ENCODE peak calls at places on chromosomes 16 and 17, in five cellular contexts. One of them, this sample, is unnamed.

GRCh38 chr16:3662601-3663000 is 8.1 kb downstream of the DNASE1 start:
- DNase-seq in stomach: no peak
- DNase-seq in cardiac muscle cell: no peak
- DNase-seq in CD8-positive, alpha-beta memory T cell: no peak
- DNase-seq in A673: no peak
- DNase-seq in this sample: no peak

GRCh38 chr16:12321363-12321762 is 344.8 kb downstream of the SNX29 start:
- DNase-seq in stomach: no peak
- DNase-seq in cardiac muscle cell: no peak
- DNase-seq in CD8-positive, alpha-beta memory T cell: no peak
- DNase-seq in A673: no peak
- DNase-seq in this sample: no peak

GRCh38 chr17:46003907-46004748 is 5.1 kb downstream of the STH start:
- DNase-seq in stomach: peak; percentile 84
- DNase-seq in cardiac muscle cell: peak; percentile 38
- DNase-seq in CD8-positive, alpha-beta memory T cell: no peak
- DNase-seq in A673: no peak
- DNase-seq in this sample: no peak

GRCh38 chr16:12120331-12120981 is 143.9 kb downstream of the SNX29 start:
- DNase-seq in stomach: no peak
- DNase-seq in cardiac muscle cell: peak; percentile 71
- DNase-seq in CD8-positive, alpha-beta memory T cell: no peak
- DNase-seq in A673: peak; percentile 30
- DNase-seq in this sample: peak; percentile 33

GRCh38 chr16:46836521-46837292 is 5.7 kb upstream of the C16orf87 start:
- DNase-seq in stomach: no peak
- DNase-seq in cardiac muscle cell: no peak
- DNase-seq in CD8-positive, alpha-beta memory T cell: no peak
- DNase-seq in A673: no peak
- DNase-seq in this sample: no peak

GRCh38 chr16:67302882-67303434 is 23.6 kb downstream of the KCTD19 start:
- DNase-seq in stomach: no peak
- DNase-seq in cardiac muscle cell: no peak
- DNase-seq in CD8-positive, alpha-beta memory T cell: no peak
- DNase-seq in A673: no peak
- DNase-seq in this sample: no peak

GRCh38 chr17:1730345-1731193 is 6.1 kb downstream of the WDR81 start:
- DNase-seq in stomach: peak; percentile 61
- DNase-seq in cardiac muscle cell: peak; percentile 97
- DNase-seq in CD8-positive, alpha-beta memory T cell: no peak
- DNase-seq in A673: no peak
- DNase-seq in this sample: no peak

GRCh38 chr16:50473375-50473945 is 74.7 kb upstream of the NKD1 start:
- DNase-seq in stomach: no peak
- DNase-seq in cardiac muscle cell: peak; percentile 21
- DNase-seq in CD8-positive, alpha-beta memory T cell: no peak
- DNase-seq in A673: no peak
- DNase-seq in this sample: no peak

GRCh38 chr16:26963109-26963508 is 103.6 kb upstream of the C16orf82 start:
- DNase-seq in stomach: no peak
- DNase-seq in cardiac muscle cell: peak; percentile 12
- DNase-seq in CD8-positive, alpha-beta memory T cell: no peak
- DNase-seq in A673: peak; percentile 35
- DNase-seq in this sample: no peak

GRCh38 chr17:47792979-47793378 is 28.6 kb downstream of the OSBPL7 start:
- DNase-seq in stomach: no peak
- DNase-seq in cardiac muscle cell: no peak
- DNase-seq in CD8-positive, alpha-beta memory T cell: no peak
- DNase-seq in A673: no peak
- DNase-seq in this sample: no peak

GRCh38 chr16:50298591-50299507 is 32.5 kb downstream of the ADCY7 start:
- DNase-seq in stomach: no peak
- DNase-seq in cardiac muscle cell: no peak
- DNase-seq in CD8-positive, alpha-beta memory T cell: no peak
- DNase-seq in A673: no peak
- DNase-seq in this sample: no peak

GRCh38 chr16:57383276-57384247 is 11.3 kb downstream of the CX3CL1 start:
- DNase-seq in stomach: no peak
- DNase-seq in cardiac muscle cell: peak; percentile 62
- DNase-seq in CD8-positive, alpha-beta memory T cell: no peak
- DNase-seq in A673: no peak
- DNase-seq in this sample: peak; percentile 77

GRCh38 chr16:89906141-89907025 is 12.3 kb upstream of the MC1R start:
- DNase-seq in stomach: no peak
- DNase-seq in cardiac muscle cell: no peak
- DNase-seq in CD8-positive, alpha-beta memory T cell: no peak
- DNase-seq in A673: no peak
- DNase-seq in this sample: no peak

GRCh38 chr16:48182979-48183537 is 27.3 kb upstream of the ABCC12 start:
- DNase-seq in stomach: no peak
- DNase-seq in cardiac muscle cell: no peak
- DNase-seq in CD8-positive, alpha-beta memory T cell: no peak
- DNase-seq in A673: no peak
- DNase-seq in this sample: no peak

GRCh38 chr17:50042211-50042610 is 13.7 kb upstream of the ITGA3 start:
- DNase-seq in stomach: no peak
- DNase-seq in cardiac muscle cell: no peak
- DNase-seq in CD8-positive, alpha-beta memory T cell: no peak
- DNase-seq in A673: no peak
- DNase-seq in this sample: no peak

GRCh38 chr17:71180801-71181385 is 939.9 kb upstream of the SOX9 start:
- DNase-seq in stomach: no peak
- DNase-seq in cardiac muscle cell: peak; percentile 63
- DNase-seq in CD8-positive, alpha-beta memory T cell: no peak
- DNase-seq in A673: no peak
- DNase-seq in this sample: no peak

GRCh38 chr17:8859029-8859803 is 8.3 kb downstream of the PIK3R6 start:
- DNase-seq in stomach: no peak
- DNase-seq in cardiac muscle cell: peak; percentile 32
- DNase-seq in CD8-positive, alpha-beta memory T cell: no peak
- DNase-seq in A673: no peak
- DNase-seq in this sample: peak; percentile 50

GRCh38 chr17:27544350-27545131 is 86.4 kb upstream of the LGALS9 start:
- DNase-seq in stomach: no peak
- DNase-seq in cardiac muscle cell: peak; percentile 59
- DNase-seq in CD8-positive, alpha-beta memory T cell: no peak
- DNase-seq in A673: no peak
- DNase-seq in this sample: no peak

GRCh38 chr16:66130296-66130910 is 236.1 kb upstream of the CDH5 start:
- DNase-seq in stomach: no peak
- DNase-seq in cardiac muscle cell: peak; percentile 93
- DNase-seq in CD8-positive, alpha-beta memory T cell: no peak
- DNase-seq in A673: no peak
- DNase-seq in this sample: no peak

GRCh38 chr16:14510939-14511797 is 118.9 kb downstream of the PARN start:
- DNase-seq in stomach: no peak
- DNase-seq in cardiac muscle cell: peak; percentile 78
- DNase-seq in CD8-positive, alpha-beta memory T cell: no peak
- DNase-seq in A673: peak; percentile 26
- DNase-seq in this sample: no peak

GRCh38 chr16:6548507-6548906 is 784.1 kb upstream of the RBFOX1 start:
- DNase-seq in stomach: no peak
- DNase-seq in cardiac muscle cell: no peak
- DNase-seq in CD8-positive, alpha-beta memory T cell: no peak
- DNase-seq in A673: no peak
- DNase-seq in this sample: no peak

GRCh38 chr16:52861614-52862022 is 191.1 kb downstream of the CHD9NB start:
- DNase-seq in stomach: no peak
- DNase-seq in cardiac muscle cell: peak; percentile 19
- DNase-seq in CD8-positive, alpha-beta memory T cell: no peak
- DNase-seq in A673: peak; percentile 80
- DNase-seq in this sample: no peak

GRCh38 chr17:51184124-51184523 is 17.9 kb downstream of the NME2 start:
- DNase-seq in stomach: no peak
- DNase-seq in cardiac muscle cell: no peak
- DNase-seq in CD8-positive, alpha-beta memory T cell: no peak
- DNase-seq in A673: no peak
- DNase-seq in this sample: no peak

GRCh38 chr17:43334744-43335400 is 63.9 kb upstream of the ARL4D start:
- DNase-seq in stomach: no peak
- DNase-seq in cardiac muscle cell: no peak
- DNase-seq in CD8-positive, alpha-beta memory T cell: no peak
- DNase-seq in A673: no peak
- DNase-seq in this sample: no peak

GRCh38 chr17:60610481-60610880 is 10.5 kb downstream of the PPM1D start:
- DNase-seq in stomach: no peak
- DNase-seq in cardiac muscle cell: peak; percentile 70
- DNase-seq in CD8-positive, alpha-beta memory T cell: no peak
- DNase-seq in A673: peak; percentile 20
- DNase-seq in this sample: no peak

GRCh38 chr17:75273968-75274708 is 3.1 kb upstream of the MIF4GD start:
- DNase-seq in stomach: no peak
- DNase-seq in cardiac muscle cell: peak; percentile 81
- DNase-seq in CD8-positive, alpha-beta memory T cell: no peak
- DNase-seq in A673: no peak
- DNase-seq in this sample: no peak

GRCh38 chr17:75271955-75272847 is 1.2 kb upstream of the MIF4GD start:
- DNase-seq in stomach: no peak
- DNase-seq in cardiac muscle cell: peak; percentile 46
- DNase-seq in CD8-positive, alpha-beta memory T cell: no peak
- DNase-seq in A673: no peak
- DNase-seq in this sample: no peak

GRCh38 chr17:75271233-75271954 is 363 bp upstream of the MIF4GD start:
- DNase-seq in stomach: peak; percentile 87
- DNase-seq in cardiac muscle cell: peak; percentile 74
- DNase-seq in CD8-positive, alpha-beta memory T cell: peak; percentile 92
- DNase-seq in A673: peak; percentile 89
- DNase-seq in this sample: no peak

GRCh38 chr17:75270966-75271232 is at the start of gene MIF4GD:
- DNase-seq in stomach: no peak
- DNase-seq in cardiac muscle cell: no peak
- DNase-seq in CD8-positive, alpha-beta memory T cell: no peak
- DNase-seq in A673: no peak
- DNase-seq in this sample: no peak

GRCh38 chr17:75272848-75273184 is 1.8 kb upstream of the MIF4GD start:
- DNase-seq in stomach: no peak
- DNase-seq in cardiac muscle cell: no peak
- DNase-seq in CD8-positive, alpha-beta memory T cell: no peak
- DNase-seq in A673: no peak
- DNase-seq in this sample: no peak
- H3K4me3 ChIP-seq in stomach: no peak overlapping the region
- H3K4me3 ChIP-seq in cardiac muscle cell: no peak overlapping the region
- H3K4me3 ChIP-seq in CD8-positive, alpha-beta memory T cell: no peak overlapping the region
- H3K4me3 ChIP-seq in A673: no peak overlapping the region
- H3K4me3 ChIP-seq in this sample: peak overlapping the region; percentile 95

GRCh38 chr17:79379700-79380099 is 231.2 kb downstream of the RBFOX3 start:
- DNase-seq in stomach: no peak
- DNase-seq in cardiac muscle cell: no peak
- DNase-seq in CD8-positive, alpha-beta memory T cell: no peak
- DNase-seq in A673: no peak
- DNase-seq in this sample: no peak

GRCh38 chr17:79374807-79375206 is 236.0 kb downstream of the RBFOX3 start:
- DNase-seq in stomach: no peak
- DNase-seq in cardiac muscle cell: no peak
- DNase-seq in CD8-positive, alpha-beta memory T cell: no peak
- DNase-seq in A673: no peak
- DNase-seq in this sample: no peak

GRCh38 chr17:79372470-79373238 is 238.2 kb downstream of the RBFOX3 start:
- DNase-seq in stomach: no peak
- DNase-seq in cardiac muscle cell: no peak
- DNase-seq in CD8-positive, alpha-beta memory T cell: no peak
- DNase-seq in A673: no peak
- DNase-seq in this sample: no peak

GRCh38 chr17:79374087-79374486 is 236.8 kb downstream of the RBFOX3 start:
- DNase-seq in stomach: no peak
- DNase-seq in cardiac muscle cell: no peak
- DNase-seq in CD8-positive, alpha-beta memory T cell: no peak
- DNase-seq in A673: no peak
- DNase-seq in this sample: no peak

GRCh38 chr17:79377230-79377790 is 233.5 kb downstream of the RBFOX3 start:
- DNase-seq in stomach: no peak
- DNase-seq in cardiac muscle cell: no peak
- DNase-seq in CD8-positive, alpha-beta memory T cell: no peak
- DNase-seq in A673: no peak
- DNase-seq in this sample: no peak
- H3K4me1 ChIP-seq in stomach: no peaks in the 10 kb centered on the region
- H3K4me1 ChIP-seq in cardiac muscle cell: peaks cover 5% of the 10 kb centered on the region
- H3K4me1 ChIP-seq in CD8-positive, alpha-beta memory T cell: no peaks in the 10 kb centered on the region
- H3K4me1 ChIP-seq in A673: no peaks in the 10 kb centered on the region
- H3K4me1 ChIP-seq in this sample: no peaks in the 10 kb centered on the region

DNA sequence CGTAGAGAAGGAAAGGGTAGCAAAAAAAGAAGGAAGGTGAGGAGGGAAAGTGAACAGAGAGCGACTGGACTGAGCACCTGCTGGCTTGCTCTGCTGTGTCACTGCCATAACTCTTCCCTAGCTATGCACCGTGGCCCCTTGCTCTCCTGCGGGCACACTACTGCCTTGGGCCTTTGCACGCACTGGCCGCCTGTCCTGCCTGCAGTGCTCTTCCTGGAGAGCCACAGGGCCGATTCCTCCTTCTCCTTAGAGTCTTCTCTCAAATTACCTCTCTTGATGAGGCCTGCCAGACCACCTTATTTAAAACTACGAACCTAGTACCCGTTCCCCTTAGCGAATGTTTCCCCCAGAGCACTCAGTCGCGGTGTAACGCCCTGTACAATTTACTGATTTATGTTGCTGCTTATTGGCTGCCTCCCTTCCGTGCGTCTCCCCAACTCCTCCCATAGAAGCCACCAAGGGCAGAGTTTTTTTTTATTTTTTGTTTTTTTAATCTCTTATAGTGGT is 70.3 kb downstream of the RAI1 start:
- DNase-seq in stomach: no peak
- DNase-seq in cardiac muscle cell: no peak
- DNase-seq in CD8-positive, alpha-beta memory T cell: no peak
- DNase-seq in A673: no peak
- DNase-seq in this sample: no peak
- H3K4me3 ChIP-seq in stomach: peak overlapping the region; percentile 52
- H3K4me3 ChIP-seq in cardiac muscle cell: no peak overlapping the region
- H3K4me3 ChIP-seq in CD8-positive, alpha-beta memory T cell: peak overlapping the region; percentile 73
- H3K4me3 ChIP-seq in A673: peak overlapping the region; percentile 16
- H3K4me3 ChIP-seq in this sample: peak overlapping the region; percentile 61

DNA sequence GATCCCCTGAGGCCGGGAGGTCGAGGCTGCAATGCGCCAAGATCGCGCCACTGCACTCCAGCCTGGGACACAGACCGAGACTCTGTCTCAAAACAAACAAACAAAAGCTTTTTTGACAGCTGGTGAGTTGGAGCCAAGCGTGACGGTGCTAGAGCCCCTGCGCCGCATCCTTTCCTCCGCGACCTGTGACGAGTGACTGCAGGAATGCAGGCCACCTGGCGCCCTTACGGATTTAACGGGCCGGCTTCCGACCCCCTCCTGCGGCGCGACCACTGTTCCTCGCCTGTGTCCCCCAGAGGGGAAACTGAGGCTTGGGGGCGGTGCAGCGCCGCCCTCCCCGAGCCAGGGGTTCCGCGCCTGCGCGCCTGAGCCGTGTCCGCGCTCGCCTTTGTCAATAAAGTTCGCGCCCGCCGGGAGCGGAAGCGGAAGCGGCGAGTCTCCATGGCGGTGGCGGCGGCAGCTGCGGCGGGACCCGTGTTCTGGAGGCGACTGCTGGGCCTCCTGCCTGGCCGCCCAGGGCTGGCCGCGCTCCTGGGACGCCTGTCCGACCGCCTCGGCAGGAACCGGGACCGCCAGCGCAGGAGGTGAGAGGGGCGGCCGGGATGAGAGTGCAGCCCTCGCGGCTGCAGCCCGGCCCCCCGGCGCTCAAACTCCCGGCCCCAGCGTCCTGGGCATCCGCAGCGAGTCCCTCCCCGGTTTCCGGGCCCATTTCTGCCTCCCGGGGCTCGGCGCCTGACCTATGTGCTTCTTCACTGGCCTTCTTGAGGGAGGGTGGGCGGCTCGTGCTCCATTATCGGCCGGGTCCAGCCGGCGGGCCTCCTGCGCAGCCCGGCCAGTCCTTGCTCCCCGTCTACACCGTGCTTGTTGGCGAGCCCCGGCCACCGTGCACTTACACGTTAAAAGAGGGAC is at the start of gene PGS1:
- DNase-seq in stomach: peak; percentile 83
- DNase-seq in cardiac muscle cell: peak; percentile 80
- DNase-seq in CD8-positive, alpha-beta memory T cell: peak; percentile 87
- DNase-seq in A673: peak; percentile 87
- DNase-seq in this sample: no peak
- H3K4me1 ChIP-seq in stomach: peaks cover 49% of the 10 kb centered on the region
- H3K4me1 ChIP-seq in cardiac muscle cell: peaks cover 22% of the 10 kb centered on the region
- H3K4me1 ChIP-seq in CD8-positive, alpha-beta memory T cell: peaks cover 42% of the 10 kb centered on the region
- H3K4me1 ChIP-seq in A673: peaks cover 37% of the 10 kb centered on the region
- H3K4me1 ChIP-seq in this sample: peaks cover 18% of the 10 kb centered on the region